ENCODE peak calls at places on chromosomes 11 and 22, in ten cellular contexts. P is CD8-positive, alpha-beta memory T cell; W is activated CD4-positive, alpha-beta T cell treated with anti-CD3 and anti-CD28 coated beads for 36 hours; J is NCI-H1930; A is effector memory CD4-positive, alpha-beta T cell; C is islet precursor cell; S is naive B cell; T is posterior vena cava; D is effector CD4-positive, alpha-beta T cell; M is stimulated activated CD4-positive, alpha-beta T cell treated with anti-CD3 and anti-CD28 coated beads, Interleukin-15, amount 100 ng/mL, for 24 hours. R is an unnamed sample.

GRCh38 chr11:46348986-46349401 is 1.7 kb downstream of the DGKZ start:
- DNase-seq in P (peak), W (peak), J (no peak), A (peak), C (no peak), S (no peak), T (no peak), D (peak), M (peak), R (no peak)

GRCh38 chr11:93020248-93021088 is 51.0 kb downstream of the MTNR1B start:
- DNase-seq in P (no peak), W (no peak), J (no peak), A (no peak), C (peak), S (no peak), T (no peak), D (no peak), M (no peak), R (peak)

GRCh38 chr22:47284822-47285221 is 522.4 kb downstream of the TBC1D22A start:
- DNase-seq in P (no peak), W (no peak), J (no peak), A (no peak), C (no peak), S (no peak), T (no peak), D (no peak), M (no peak), R (no peak)

GRCh38 chr11:88016392-88017020 is 158.7 kb downstream of the RAB38 start:
- DNase-seq in P (peak), W (peak), J (peak), A (peak), C (peak), S (peak), T (no peak), D (peak), M (peak), R (peak)

GRCh38 chr11:13338437-13339069 is 61.0 kb downstream of the BMAL1 start:
- DNase-seq in P (no peak), W (peak), J (no peak), A (no peak), C (peak), S (no peak), T (no peak), D (no peak), M (peak), R (no peak)

GRCh38 chr11:74749965-74750296 is 1.3 kb downstream of the RNF169 start:
- DNase-seq in P (no peak), W (no peak), J (no peak), A (no peak), C (no peak), S (no peak), T (no peak), D (no peak), M (no peak), R (no peak)

GRCh38 chr11:66878554-66878953 is 21.7 kb downstream of the LRFN4 start:
- DNase-seq in P (no peak), W (no peak), J (no peak), A (no peak), C (no peak), S (no peak), T (peak), D (no peak), M (no peak), R (no peak)

GRCh38 chr11:96010683-96011082 is 86.8 kb upstream of the MTMR2 start:
- DNase-seq in P (no peak), W (no peak), J (no peak), A (no peak), C (no peak), S (no peak), T (no peak), D (no peak), M (no peak), R (no peak)

GRCh38 chr11:65119670-65119995 is 2.1 kb upstream of the ZNHIT2 start:
- DNase-seq in P (no peak), W (no peak), J (no peak), A (no peak), C (no peak), S (no peak), T (no peak), D (no peak), M (no peak), R (no peak)

GRCh38 chr11:6735306-6735705 is 36.5 kb downstream of the OR2AG2 start:
- DNase-seq in P (no peak), W (no peak), J (no peak), A (no peak), C (no peak), S (no peak), T (no peak), D (no peak), M (peak), R (peak)

GRCh38 chr11:63888170-63889086 is 28.5 kb downstream of the RCOR2 start:
- DNase-seq in P (peak), W (peak), J (no peak), A (peak), C (peak), S (peak), T (peak), D (peak), M (peak), R (peak)

GRCh38 chr22:44901301-44901700 is 108.5 kb downstream of the PHF21B start:
- DNase-seq in P (no peak), W (no peak), J (no peak), A (no peak), C (no peak), S (no peak), T (no peak), D (no peak), M (no peak), R (no peak)